ENCODE peak calls at places on chromosome 17, in seven cellular contexts. K is kidney epithelial cell, R is heart right ventricle, L is fibroblast of the aortic adventitia, Z is AG04450, I is AG10803, Q is cardiac muscle cell. V is an unnamed sample.
A peak's percentile ranks its signal among the peaks of the same experiment; 100 is the strongest.

GRCh38 chr17:2368383-2368782 is 31.1 kb downstream of the SGSM2 start:
- DNase-seq in K (no peak), R (no peak), L (no peak), Z (no peak), I (no peak), Q (no peak), V (no peak)

GRCh38 chr17:73874008-73874407 is 229.8 kb upstream of the SDK2 start:
- DNase-seq in K (no peak), R (no peak), L (no peak), Z (no peak), I (no peak), Q (no peak), V (no peak)

GRCh38 chr17:19513897-19514488 is 19.7 kb upstream of the SLC47A1 start:
- DNase-seq in K (no peak), R (peak; percentile 52), L (peak; percentile 76), Z (peak; percentile 24), I (peak; percentile 56), Q (peak; percentile 82), V (no peak)

GRCh38 chr17:7943291-7943690 is 11.3 kb downstream of the CNTROB start:
- DNase-seq in K (no peak), R (no peak), L (no peak), Z (no peak), I (no peak), Q (no peak), V (no peak)

GRCh38 chr17:28173801-28174200 is 131.3 kb downstream of the NLK start:
- DNase-seq in K (no peak), R (no peak), L (peak; percentile 4), Z (no peak), I (peak; percentile 2), Q (peak; percentile 55), V (no peak)

GRCh38 chr17:49866882-49867413 is 19.1 kb upstream of the TAC4 start:
- DNase-seq in K (no peak), R (no peak), L (no peak), Z (no peak), I (no peak), Q (no peak), V (no peak)

GRCh38 chr17:4130715-4131114 is 12.1 kb downstream of the ZZEF1 start:
- DNase-seq in K (no peak), R (no peak), L (peak; percentile 16), Z (no peak), I (peak; percentile 61), Q (no peak), V (no peak)

GRCh38 chr17:54992797-54993639 is 24.5 kb downstream of the STXBP4 start:
- DNase-seq in K (peak; percentile 2), R (no peak), L (peak; percentile 74), Z (no peak), I (peak; percentile 57), Q (peak; percentile 69), V (no peak)

GRCh38 chr17:31374083-31374447 is 17.4 kb upstream of the RAB11FIP4 start:
- DNase-seq in K (no peak), R (no peak), L (no peak), Z (no peak), I (no peak), Q (no peak), V (no peak)

GRCh38 chr17:65759532-65759931 is 198.1 kb upstream of the AXIN2 start:
- DNase-seq in K (no peak), R (no peak), L (no peak), Z (no peak), I (no peak), Q (no peak), V (no peak)

GRCh38 chr17:4625181-4625601 is 16.3 kb downstream of the ALOX15 start:
- DNase-seq in K (no peak), R (no peak), L (peak; percentile 23), Z (no peak), I (peak; percentile 22), Q (no peak), V (no peak)

GRCh38 chr17:21129023-21129681 is 2.4 kb downstream of the DHRS7B start:
- DNase-seq in K (no peak), R (no peak), L (peak; percentile 81), Z (peak; percentile 26), I (peak; percentile 81), Q (peak; percentile 54), V (no peak)

GRCh38 chr17:38561416-38562214 is 44.1 kb downstream of the SRCIN1 start:
- DNase-seq in K (no peak), R (no peak), L (no peak), Z (no peak), I (no peak), Q (peak; percentile 48), V (no peak)

GRCh38 chr17:49259663-49260010 is 29.1 kb upstream of the PHOSPHO1 start:
- DNase-seq in K (no peak), R (peak; percentile 30), L (no peak), Z (no peak), I (no peak), Q (no peak), V (no peak)

GRCh38 chr17:34633351-34633750 is 54.0 kb downstream of the TMEM132E start:
- DNase-seq in K (no peak), R (no peak), L (no peak), Z (no peak), I (no peak), Q (no peak), V (no peak)

GRCh38 chr17:48013876-48014602 is 23.6 kb downstream of the COPZ2 start:
- DNase-seq in K (no peak), R (no peak), L (no peak), Z (no peak), I (no peak), Q (no peak), V (no peak)

GRCh38 chr17:7307686-7308624 is 527 bp downstream of the EIF5A start:
- DNase-seq in K (no peak), R (peak; percentile 64), L (peak; percentile 34), Z (no peak), I (peak; percentile 39), Q (peak; percentile 59), V (no peak)

GRCh38 chr17:59160203-59161025 is 4.9 kb downstream of the PRR11 start:
- DNase-seq in K (no peak), R (no peak), L (peak; percentile 12), Z (no peak), I (no peak), Q (no peak), V (no peak)

GRCh38 chr17:29617125-29617480 is 5.6 kb downstream of the CORO6 start:
- DNase-seq in K (no peak), R (peak; percentile 75), L (peak; percentile 39), Z (no peak), I (peak; percentile 60), Q (peak; percentile 71), V (no peak)

GRCh38 chr17:59431606-59432005 is 100.2 kb downstream of the YPEL2 start:
- DNase-seq in K (no peak), R (no peak), L (peak; percentile 53), Z (no peak), I (no peak), Q (no peak), V (no peak)

GRCh38 chr17:28968269-28968913 is 17.1 kb upstream of the PHF12 start:
- DNase-seq in K (no peak), R (no peak), L (peak; percentile 28), Z (no peak), I (peak; percentile 13), Q (peak; percentile 59), V (no peak)

GRCh38 chr17:55303701-55304145 is 39.0 kb downstream of the HLF start:
- DNase-seq in K (no peak), R (no peak), L (peak; percentile 51), Z (no peak), I (peak; percentile 8), Q (no peak), V (no peak)

GRCh38 chr17:61307905-61308886 is 91.4 kb upstream of the TBX2 start:
- DNase-seq in K (peak; percentile 69), R (no peak), L (peak; percentile 93), Z (peak; percentile 98), I (peak; percentile 98), Q (no peak), V (no peak)

GRCh38 chr17:81514735-81515529 is 2.3 kb upstream of the ACTG1 start:
- DNase-seq in K (no peak), R (peak; percentile 81), L (peak; percentile 74), Z (no peak), I (peak; percentile 87), Q (peak; percentile 94), V (no peak)

DNA sequence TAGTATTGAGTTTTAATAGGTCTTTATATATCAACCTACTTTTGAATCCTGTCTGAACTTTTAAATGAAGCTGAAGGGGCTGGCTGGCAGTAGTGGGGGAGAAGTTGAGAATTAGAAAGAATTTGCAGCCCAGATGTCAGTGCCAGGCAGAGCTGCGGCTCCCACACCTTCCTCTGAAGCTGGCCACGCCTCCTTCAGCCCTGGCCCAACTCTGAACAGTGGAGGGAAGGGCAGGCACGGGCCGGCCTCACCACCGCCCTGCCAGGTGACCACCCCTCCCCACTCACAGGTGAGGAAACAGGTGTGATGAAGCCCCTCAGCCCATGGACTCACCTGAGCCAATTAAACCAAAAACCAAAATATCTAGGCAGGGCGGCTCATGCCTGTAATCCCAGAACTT is 87.0 kb downstream of the MGAT5B start:
- DNase-seq in K (no peak), R (no peak), L (no peak), Z (no peak), I (no peak), Q (no peak), V (no peak)
- H3K4me3 ChIP-seq in K (no peak overlapping the region), R (no peak overlapping the region), L (no peak overlapping the region), Z (no peak overlapping the region), I (no peak overlapping the region), Q (no peak overlapping the region), V (no peak overlapping the region)

DNA sequence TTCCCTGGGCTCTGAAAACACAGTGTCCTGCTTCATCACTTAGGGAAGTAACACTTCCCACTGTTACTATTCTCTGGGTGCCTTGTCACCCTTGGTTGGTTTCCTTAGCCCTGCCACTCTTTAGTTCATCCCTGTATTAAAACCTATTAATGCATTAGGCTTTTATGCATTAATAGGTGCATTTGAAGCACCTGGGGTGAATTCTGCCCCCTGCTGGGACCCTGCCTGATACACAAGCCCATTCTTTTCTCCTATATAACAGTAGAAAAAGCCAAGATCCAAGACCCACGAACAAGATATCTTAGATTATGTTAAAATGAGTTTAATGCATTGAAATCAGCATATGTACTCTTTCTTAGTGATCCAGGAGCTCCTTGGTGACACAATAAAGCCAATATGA is 235.7 kb downstream of the PMP22 start:
- DNase-seq in K (no peak), R (no peak), L (no peak), Z (no peak), I (no peak), Q (no peak), V (no peak)
- TF ChIP-seq CTCF in K (no peak), R (no peak), L (no peak), Z (no peak), I (no peak), Q (no peak), V (no peak)

GRCh38 chr17:44314869-44315661 is 6.7 kb downstream of the RUNDC3A start:
- DNase-seq in K (no peak), R (no peak), L (no peak), Z (no peak), I (no peak), Q (peak; percentile 72), V (no peak)
- H3K4me3 ChIP-seq in K (peak overlapping the region; percentile 33), R (peak overlapping the region; percentile 24), L (peak overlapping the region; percentile 55), Z (peak overlapping the region; percentile 52), I (peak overlapping the region; percentile 41), Q (peak overlapping the region; percentile 38), V (peak overlapping the region; percentile 49)

DNA sequence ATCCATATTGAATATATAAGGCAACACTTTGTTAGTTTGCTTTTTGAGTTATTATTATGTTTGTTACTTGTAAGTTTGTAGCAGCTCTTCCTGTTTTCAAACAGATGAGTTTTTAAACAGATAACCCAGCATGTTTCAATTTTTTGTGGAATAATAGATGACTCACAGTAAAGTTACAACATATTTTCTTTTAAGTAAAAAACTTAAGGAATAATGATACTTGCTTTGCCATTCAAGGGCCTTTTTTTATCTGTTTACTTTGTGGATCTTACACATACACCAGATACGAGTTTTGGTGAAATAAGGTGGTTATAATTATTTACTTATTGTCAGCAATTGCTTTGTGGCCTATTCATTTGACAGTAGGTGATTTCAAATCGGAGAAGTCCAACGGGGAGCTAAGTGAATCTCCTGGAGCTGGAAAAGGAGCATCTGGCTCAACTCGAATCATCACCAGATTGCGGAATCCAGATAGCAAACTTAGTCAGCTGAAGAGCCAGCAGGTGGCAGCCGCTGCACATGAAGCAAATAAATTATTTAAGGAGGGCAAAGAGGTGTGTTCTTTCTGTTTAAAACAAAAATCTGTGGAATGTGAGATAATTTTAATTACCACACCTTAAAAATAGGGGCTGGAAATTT is 66.3 kb downstream of the BPTF start:
- DNase-seq in K (peak; percentile 18), R (no peak), L (peak; percentile 72), Z (peak; percentile 37), I (peak; percentile 68), Q (peak; percentile 7), V (peak; percentile 6)
- TF ChIP-seq CTCF in K (peak; percentile 37), R (peak; percentile 21), L (peak; percentile 33), Z (peak; percentile 40), I (peak; percentile 50), Q (peak; percentile 47), V (peak; percentile 47)